ENCODE peak calls at places on chromosomes 2 and 18, in six cellular contexts. P, Y, F, A, O and M are unnamed samples.

GRCh38 chr2:149611100-149611820 is 23.7 kb upstream of the MMADHC start:
- DNase-seq in P (no peak), Y (no peak), F (no peak), A (peak), O (peak), M (no peak)

GRCh38 chr2:179383975-179384374 is 119.3 kb upstream of the SESTD1 start:
- DNase-seq in P (no peak), Y (no peak), F (no peak), A (no peak), O (no peak), M (no peak)

GRCh38 chr18:5463390-5463789 is 80.4 kb downstream of the EPB41L3 start:
- DNase-seq in P (peak), Y (no peak), F (peak), A (no peak), O (peak), M (peak)

GRCh38 chr2:67840460-67841068 is 222.2 kb downstream of the C1D start:
- DNase-seq in P (peak), Y (peak), F (no peak), A (peak), O (peak), M (peak)

GRCh38 chr2:236355911-236356310 is 91.7 kb upstream of the ASB18 start:
- DNase-seq in P (no peak), Y (no peak), F (no peak), A (no peak), O (no peak), M (no peak)

GRCh38 chr2:23359631-23360567 is 25.1 kb upstream of the KLHL29 start:
- DNase-seq in P (no peak), Y (no peak), F (no peak), A (no peak), O (no peak), M (no peak)

GRCh38 chr2:29022455-29023128 is 41.5 kb downstream of the TOGARAM2 start:
- DNase-seq in P (no peak), Y (no peak), F (no peak), A (peak), O (no peak), M (no peak)

GRCh38 chr2:14418110-14418509 is 214.4 kb upstream of the LRATD1 start:
- DNase-seq in P (peak), Y (no peak), F (no peak), A (no peak), O (peak), M (no peak)

GRCh38 chr18:74368901-74369705 is 53.5 kb downstream of the C18orf63 start:
- DNase-seq in P (peak), Y (no peak), F (no peak), A (no peak), O (no peak), M (no peak)

GRCh38 chr18:21215480-21215879 is 26.6 kb upstream of the GREB1L start:
- DNase-seq in P (no peak), Y (no peak), F (no peak), A (no peak), O (no peak), M (no peak)

GRCh38 chr18:4096501-4096900 is 358.6 kb downstream of the DLGAP1 start:
- DNase-seq in P (peak), Y (no peak), F (no peak), A (no peak), O (peak), M (peak)

GRCh38 chr2:174797792-174798276 is 33.6 kb upstream of the CHRNA1 start:
- DNase-seq in P (peak), Y (no peak), F (no peak), A (no peak), O (peak), M (no peak)

GRCh38 chr2:167748536-167748935 is 498.9 kb downstream of the STK39 start:
- DNase-seq in P (no peak), Y (no peak), F (no peak), A (no peak), O (no peak), M (no peak)

GRCh38 chr18:47930844-47931706 is 616 bp upstream of the SMAD2 start:
- DNase-seq in P (peak), Y (peak), F (peak), A (peak), O (peak), M (peak)

GRCh38 chr18:47930086-47930843 is at the start of gene SMAD2:
- DNase-seq in P (peak), Y (peak), F (peak), A (peak), O (peak), M (peak)

GRCh38 chr18:47932603-47933002 is 2.1 kb upstream of the SMAD2 start:
- DNase-seq in P (no peak), Y (no peak), F (no peak), A (peak), O (no peak), M (no peak)

GRCh38 chr18:47932170-47932569 is 1.7 kb upstream of the SMAD2 start:
- DNase-seq in P (no peak), Y (no peak), F (no peak), A (no peak), O (no peak), M (no peak)

DNA sequence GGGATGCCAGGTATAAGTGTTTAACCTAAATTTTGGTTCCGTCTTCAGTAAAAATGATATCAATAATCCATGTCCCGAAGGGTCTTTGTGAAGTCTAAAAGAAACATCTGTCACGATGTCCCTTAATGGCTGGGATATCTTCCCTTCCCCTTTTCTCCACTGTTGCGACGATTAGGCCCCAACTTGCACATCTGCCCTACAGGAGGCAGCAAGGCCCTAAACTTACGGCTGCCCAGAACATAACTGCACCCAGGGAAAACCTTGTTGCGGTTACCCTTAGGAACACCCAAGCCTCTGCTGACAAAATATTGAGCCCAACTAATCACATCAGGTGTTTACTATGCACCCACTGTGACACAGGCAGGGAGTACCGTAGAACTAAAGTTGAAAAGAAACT is 1.2 kb upstream of the SMAD2 start:
- DNase-seq in P (peak), Y (peak), F (no peak), A (peak), O (no peak), M (no peak)
- H3K4me3 ChIP-seq in P (peak), Y (peak), F (peak), A (peak), O (peak), M (peak)

GRCh38 chr2:159515482-159515881 is 100.9 kb downstream of the BAZ2B start:
- DNase-seq in P (peak), Y (no peak), F (no peak), A (no peak), O (no peak), M (no peak)

GRCh38 chr2:159513745-159514144 is 102.6 kb downstream of the BAZ2B start:
- DNase-seq in P (no peak), Y (no peak), F (no peak), A (no peak), O (no peak), M (no peak)

GRCh38 chr2:159518321-159519005 is 97.9 kb downstream of the BAZ2B start:
- DNase-seq in P (peak), Y (no peak), F (no peak), A (peak), O (no peak), M (no peak)

GRCh38 chr2:159521272-159521671 is 95.1 kb downstream of the BAZ2B start:
- DNase-seq in P (no peak), Y (no peak), F (no peak), A (no peak), O (no peak), M (peak)

GRCh38 chr2:159516241-159516758 is 100.0 kb downstream of the BAZ2B start:
- DNase-seq in P (peak), Y (peak), F (no peak), A (peak), O (peak), M (peak)
- TF ChIP-seq CTCF in P (no peak), Y (peak), F (no peak), A (no peak), O (no peak), M (no peak)

DNA sequence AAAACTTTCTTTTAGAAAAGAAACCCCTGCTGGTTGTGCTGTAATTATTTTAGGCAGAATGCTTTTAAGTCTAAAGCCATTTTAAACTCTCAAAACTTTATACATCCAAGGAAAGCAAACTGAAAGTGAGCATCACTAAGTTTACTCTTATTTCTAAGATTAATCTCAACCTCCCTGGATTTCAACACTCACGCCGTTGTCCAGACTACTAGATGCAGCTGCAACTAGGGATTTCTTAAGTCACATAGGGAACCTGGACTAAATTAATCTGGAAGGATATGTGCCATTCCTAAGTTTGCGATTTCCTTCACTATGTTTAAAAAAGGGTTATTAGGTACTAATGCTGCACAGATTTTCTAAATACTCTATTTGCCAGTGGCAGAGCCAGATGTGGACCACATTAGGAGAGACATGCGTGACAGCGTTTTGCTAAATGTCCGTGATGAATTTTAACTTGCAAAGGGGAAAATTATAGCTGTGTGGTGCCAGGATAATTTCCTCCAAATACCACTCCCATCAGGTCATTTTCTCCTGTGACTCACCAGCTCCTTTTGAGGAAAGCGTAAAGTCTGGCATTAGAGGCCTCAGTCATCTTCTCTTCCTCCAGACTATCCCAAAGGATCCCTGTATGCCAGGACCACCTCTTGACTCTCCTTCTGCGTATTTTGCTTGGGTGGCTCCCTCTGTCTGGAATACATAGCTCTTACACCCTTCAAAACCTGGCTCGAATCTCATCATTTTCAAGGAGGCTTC is 143.7 kb downstream of the ATL2 start:
- DNase-seq in P (peak), Y (no peak), F (no peak), A (no peak), O (peak), M (peak)
- H3K4me3 ChIP-seq in P (no peak), Y (no peak), F (no peak), A (no peak), O (peak), M (no peak)

GRCh38 chr2:42503291-42503690 is 9.5 kb upstream of the KCNG3 start:
- DNase-seq in P (no peak), Y (no peak), F (no peak), A (no peak), O (no peak), M (no peak)

GRCh38 chr2:42510191-42510929 is 16.6 kb upstream of the KCNG3 start:
- DNase-seq in P (no peak), Y (no peak), F (no peak), A (no peak), O (no peak), M (peak)

DNA sequence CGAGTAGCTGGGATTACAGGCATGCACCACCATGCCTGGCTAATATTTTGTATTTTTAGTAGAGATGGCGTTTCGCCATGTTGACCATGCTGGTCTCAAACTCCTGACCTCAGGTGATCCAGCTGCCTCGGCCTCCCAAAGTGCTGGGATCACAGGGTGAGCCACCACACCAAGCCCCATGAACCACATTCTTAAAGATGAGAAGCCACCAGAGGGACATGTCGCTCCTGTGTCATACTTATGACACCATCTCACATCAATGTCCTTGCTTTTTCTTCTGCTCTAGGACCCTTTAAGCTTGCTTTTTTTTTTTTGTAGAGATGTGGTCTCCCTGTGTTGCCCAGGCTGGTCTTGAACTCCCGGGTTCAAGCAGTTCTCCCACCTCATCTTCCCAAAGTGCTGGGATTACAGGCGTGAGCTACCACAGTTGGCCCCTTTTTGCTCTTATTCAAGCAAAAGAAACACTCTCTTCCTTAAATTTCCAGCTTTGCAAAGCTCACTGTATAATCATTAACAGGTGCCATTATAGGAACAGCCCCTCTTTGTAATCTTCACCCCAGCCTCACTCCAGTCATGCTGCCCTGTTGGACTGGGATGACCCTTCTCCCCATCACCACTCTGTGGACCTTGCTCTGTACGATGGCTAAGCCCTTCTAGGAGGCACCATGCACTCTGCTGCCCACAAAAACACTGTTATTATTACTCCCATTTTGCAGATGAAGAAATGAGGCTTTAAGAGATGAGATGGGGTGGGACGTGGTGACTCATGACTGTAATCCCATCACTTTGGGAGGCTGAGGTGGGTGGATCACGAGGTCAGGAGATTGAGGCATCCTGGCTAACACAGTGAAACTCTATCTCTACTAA is 10.8 kb upstream of the KCNG3 start:
- DNase-seq in P (no peak), Y (no peak), F (no peak), A (no peak), O (no peak), M (no peak)
- TF ChIP-seq CTCF in P (no peak), Y (no peak), F (no peak), A (no peak), O (no peak), M (no peak)